ENCODE peak calls at places on chromosomes 6 and 20, in ten cellular contexts. One of them, this sample, is unnamed.

GRCh38 chr6:90610671-90611542 is 24.0 kb upstream of the MAP3K7 start:
- DNase-seq in choroid plexus epithelial cell: peak; percentile 26
- DNase-seq in mucosa of descending colon: peak; percentile 44
- DNase-seq in pancreas: peak; percentile 9
- DNase-seq in A549: peak; percentile 0
- DNase-seq in cardiac muscle cell: peak; percentile 61
- DNase-seq in RWPE1: peak; percentile 12
- DNase-seq in HFF-Myc: no peak
- DNase-seq in psoas muscle: peak; percentile 35
- DNase-seq in GM06990: peak; percentile 45
- DNase-seq in this sample: peak; percentile 58

GRCh38 chr6:64084201-64084663 is 448.6 kb downstream of the PHF3 start:
- DNase-seq in A549: peak; percentile 1
- DNase-seq in mucosa of descending colon: no peak
- DNase-seq in pancreas: no peak
- DNase-seq in RWPE1: no peak
- DNase-seq in choroid plexus epithelial cell: no peak
- DNase-seq in GM06990: no peak
- DNase-seq in cardiac muscle cell: no peak
- DNase-seq in psoas muscle: no peak
- DNase-seq in HFF-Myc: no peak
- DNase-seq in this sample: no peak

GRCh38 chr20:35463455-35464300 is 8.3 kb downstream of the CEP250 start:
- DNase-seq in GM06990: no peak
- DNase-seq in mucosa of descending colon: no peak
- DNase-seq in A549: peak; percentile 74
- DNase-seq in choroid plexus epithelial cell: peak; percentile 89
- DNase-seq in RWPE1: peak; percentile 73
- DNase-seq in cardiac muscle cell: peak; percentile 81
- DNase-seq in HFF-Myc: peak; percentile 54
- DNase-seq in psoas muscle: no peak
- DNase-seq in pancreas: peak; percentile 62
- DNase-seq in this sample: no peak

GRCh38 chr6:166194885-166195860 is 27.5 kb upstream of the TBXT start:
- DNase-seq in choroid plexus epithelial cell: no peak
- DNase-seq in mucosa of descending colon: no peak
- DNase-seq in A549: no peak
- DNase-seq in HFF-Myc: no peak
- DNase-seq in GM06990: no peak
- DNase-seq in pancreas: no peak
- DNase-seq in psoas muscle: no peak
- DNase-seq in RWPE1: no peak
- DNase-seq in cardiac muscle cell: peak; percentile 31
- DNase-seq in this sample: no peak

GRCh38 chr6:119536666-119537065 is 187.1 kb upstream of the MAN1A1 start:
- DNase-seq in HFF-Myc: no peak
- DNase-seq in choroid plexus epithelial cell: no peak
- DNase-seq in A549: no peak
- DNase-seq in GM06990: no peak
- DNase-seq in cardiac muscle cell: no peak
- DNase-seq in mucosa of descending colon: no peak
- DNase-seq in psoas muscle: no peak
- DNase-seq in RWPE1: no peak
- DNase-seq in pancreas: no peak
- DNase-seq in this sample: no peak

GRCh38 chr6:93165850-93166249 is 253.5 kb downstream of the EPHA7 start:
- DNase-seq in choroid plexus epithelial cell: no peak
- DNase-seq in RWPE1: no peak
- DNase-seq in GM06990: no peak
- DNase-seq in A549: no peak
- DNase-seq in pancreas: no peak
- DNase-seq in HFF-Myc: no peak
- DNase-seq in mucosa of descending colon: no peak
- DNase-seq in cardiac muscle cell: no peak
- DNase-seq in psoas muscle: no peak
- DNase-seq in this sample: no peak

GRCh38 chr6:2909718-2910117 is 6.6 kb upstream of the SERPINB9 start:
- DNase-seq in mucosa of descending colon: no peak
- DNase-seq in GM06990: no peak
- DNase-seq in RWPE1: no peak
- DNase-seq in cardiac muscle cell: no peak
- DNase-seq in psoas muscle: no peak
- DNase-seq in choroid plexus epithelial cell: peak; percentile 46
- DNase-seq in HFF-Myc: no peak
- DNase-seq in A549: no peak
- DNase-seq in pancreas: no peak
- DNase-seq in this sample: no peak

GRCh38 chr6:1438471-1438881 is 49.1 kb downstream of the FOXF2 start:
- DNase-seq in choroid plexus epithelial cell: no peak
- DNase-seq in cardiac muscle cell: no peak
- DNase-seq in GM06990: no peak
- DNase-seq in mucosa of descending colon: no peak
- DNase-seq in pancreas: no peak
- DNase-seq in HFF-Myc: no peak
- DNase-seq in psoas muscle: no peak
- DNase-seq in A549: no peak
- DNase-seq in RWPE1: no peak
- DNase-seq in this sample: no peak

GRCh38 chr6:47633141-47633540 is 65.2 kb upstream of the ADGRF4 start:
- DNase-seq in A549: peak; percentile 21
- DNase-seq in GM06990: no peak
- DNase-seq in pancreas: no peak
- DNase-seq in psoas muscle: no peak
- DNase-seq in choroid plexus epithelial cell: peak; percentile 26
- DNase-seq in HFF-Myc: no peak
- DNase-seq in cardiac muscle cell: peak; percentile 29
- DNase-seq in mucosa of descending colon: no peak
- DNase-seq in RWPE1: peak; percentile 24
- DNase-seq in this sample: no peak
- TF ChIP-seq CTCF in A549: peak; percentile 21
- TF ChIP-seq CTCF in GM06990: no peak
- TF ChIP-seq CTCF in pancreas: no peak
- TF ChIP-seq CTCF in psoas muscle: no peak
- TF ChIP-seq CTCF in choroid plexus epithelial cell: peak; percentile 13
- TF ChIP-seq CTCF in HFF-Myc: no peak
- TF ChIP-seq CTCF in cardiac muscle cell: no peak
- TF ChIP-seq CTCF in mucosa of descending colon: no peak
- TF ChIP-seq CTCF in RWPE1: no peak
- TF ChIP-seq CTCF in this sample: no peak

DNA sequence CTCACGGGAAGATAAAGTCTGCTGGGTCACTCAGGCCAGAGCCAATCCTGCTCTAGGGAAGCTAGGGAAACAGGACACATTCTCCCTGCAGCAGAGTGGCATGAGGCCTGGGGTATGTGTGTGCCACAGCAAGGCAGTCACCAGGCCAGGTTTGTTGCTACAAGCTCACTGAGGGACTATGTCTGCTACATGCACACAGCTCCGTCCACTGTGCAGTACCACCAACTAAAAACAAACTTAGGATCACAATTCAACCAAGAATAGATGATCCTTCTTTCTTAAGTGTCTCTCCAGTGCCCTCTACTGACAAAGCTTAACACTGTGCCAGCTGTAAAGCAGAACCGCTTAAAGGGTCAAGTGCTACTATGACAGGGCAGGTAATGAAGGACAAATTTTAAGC is 192.5 kb downstream of the PTPRK start:
- DNase-seq in RWPE1: no peak
- DNase-seq in GM06990: peak; percentile 10
- DNase-seq in HFF-Myc: no peak
- DNase-seq in choroid plexus epithelial cell: peak; percentile 48
- DNase-seq in A549: peak; percentile 19
- DNase-seq in cardiac muscle cell: peak; percentile 14
- DNase-seq in psoas muscle: no peak
- DNase-seq in mucosa of descending colon: peak; percentile 12
- DNase-seq in pancreas: peak; percentile 9
- DNase-seq in this sample: no peak
- TF ChIP-seq CTCF in RWPE1: no peak
- TF ChIP-seq CTCF in GM06990: peak; percentile 77
- TF ChIP-seq CTCF in HFF-Myc: peak; percentile 38
- TF ChIP-seq CTCF in choroid plexus epithelial cell: peak; percentile 48
- TF ChIP-seq CTCF in A549: peak; percentile 17
- TF ChIP-seq CTCF in cardiac muscle cell: peak; percentile 60
- TF ChIP-seq CTCF in psoas muscle: peak; percentile 36
- TF ChIP-seq CTCF in mucosa of descending colon: peak; percentile 25
- TF ChIP-seq CTCF in pancreas: no peak
- TF ChIP-seq CTCF in this sample: no peak

GRCh38 chr6:26056583-26057350 is 30.5 kb upstream of the HFE start:
- DNase-seq in psoas muscle: no peak
- DNase-seq in GM06990: peak; percentile 46
- DNase-seq in choroid plexus epithelial cell: peak; percentile 40
- DNase-seq in A549: peak; percentile 42
- DNase-seq in pancreas: no peak
- DNase-seq in mucosa of descending colon: peak; percentile 50
- DNase-seq in cardiac muscle cell: peak; percentile 23
- DNase-seq in RWPE1: no peak
- DNase-seq in HFF-Myc: no peak
- DNase-seq in this sample: no peak

GRCh38 chr6:26055670-26056582 is 31.3 kb upstream of the HFE start:
- DNase-seq in cardiac muscle cell: peak; percentile 90
- DNase-seq in GM06990: peak; percentile 97
- DNase-seq in mucosa of descending colon: peak; percentile 95
- DNase-seq in RWPE1: peak; percentile 93
- DNase-seq in pancreas: peak; percentile 90
- DNase-seq in choroid plexus epithelial cell: peak; percentile 95
- DNase-seq in A549: peak; percentile 87
- DNase-seq in HFF-Myc: peak; percentile 80
- DNase-seq in psoas muscle: peak; percentile 86
- DNase-seq in this sample: peak; percentile 43

GRCh38 chr6:26054659-26054936 is 32.6 kb upstream of the HFE start:
- DNase-seq in A549: no peak
- DNase-seq in GM06990: no peak
- DNase-seq in choroid plexus epithelial cell: no peak
- DNase-seq in pancreas: no peak
- DNase-seq in RWPE1: no peak
- DNase-seq in HFF-Myc: no peak
- DNase-seq in psoas muscle: no peak
- DNase-seq in mucosa of descending colon: no peak
- DNase-seq in cardiac muscle cell: no peak
- DNase-seq in this sample: no peak

GRCh38 chr6:26053929-26054658 is 33.1 kb upstream of the HFE start:
- DNase-seq in pancreas: no peak
- DNase-seq in mucosa of descending colon: no peak
- DNase-seq in GM06990: no peak
- DNase-seq in A549: peak; percentile 28
- DNase-seq in cardiac muscle cell: no peak
- DNase-seq in HFF-Myc: no peak
- DNase-seq in psoas muscle: no peak
- DNase-seq in RWPE1: no peak
- DNase-seq in choroid plexus epithelial cell: peak; percentile 47
- DNase-seq in this sample: no peak

DNA sequence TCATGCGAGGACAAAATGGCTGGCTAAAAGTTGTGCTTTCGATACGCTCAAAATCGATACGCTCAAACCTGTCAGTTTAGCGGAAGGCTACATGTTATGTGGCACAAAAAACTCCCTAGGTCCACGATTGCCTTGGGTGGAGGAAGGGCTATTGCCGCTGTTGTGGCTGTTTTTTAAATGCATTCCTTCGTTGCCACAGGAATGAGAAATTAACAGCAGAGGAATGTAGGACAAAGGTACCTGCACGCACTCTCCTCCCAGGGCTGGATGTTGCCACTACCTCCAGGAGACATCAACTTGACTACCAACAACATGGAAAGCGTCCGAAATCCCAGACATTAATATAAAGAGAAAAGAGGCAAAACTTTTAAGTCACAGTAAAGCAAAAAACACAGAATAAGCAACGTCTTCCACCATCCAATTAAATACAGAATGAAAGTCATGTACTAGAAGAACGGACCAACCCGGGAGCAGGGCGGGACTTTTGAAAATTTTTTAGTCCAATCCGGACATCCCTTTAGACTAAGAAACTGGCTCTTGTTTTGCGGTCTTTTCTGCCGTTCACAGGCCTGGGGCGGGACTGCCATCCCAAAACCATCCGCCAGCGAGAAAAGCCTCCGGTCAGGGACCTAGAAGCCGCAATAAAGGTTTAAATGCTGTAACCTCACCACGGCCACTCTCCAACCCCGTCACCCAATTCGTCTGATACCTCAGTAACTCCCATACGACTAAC is 32.1 kb upstream of the HFE start:
- DNase-seq in mucosa of descending colon: peak; percentile 87
- DNase-seq in HFF-Myc: peak; percentile 92
- DNase-seq in choroid plexus epithelial cell: peak; percentile 98
- DNase-seq in GM06990: peak; percentile 87
- DNase-seq in RWPE1: peak; percentile 86
- DNase-seq in psoas muscle: peak; percentile 80
- DNase-seq in pancreas: peak; percentile 83
- DNase-seq in A549: peak; percentile 91
- DNase-seq in cardiac muscle cell: peak; percentile 93
- DNase-seq in this sample: peak; percentile 82
- TF ChIP-seq CTCF in mucosa of descending colon: no peak
- TF ChIP-seq CTCF in HFF-Myc: no peak
- TF ChIP-seq CTCF in choroid plexus epithelial cell: peak; percentile 30
- TF ChIP-seq CTCF in GM06990: no peak
- TF ChIP-seq CTCF in RWPE1: no peak
- TF ChIP-seq CTCF in psoas muscle: no peak
- TF ChIP-seq CTCF in pancreas: no peak
- TF ChIP-seq CTCF in A549: no peak
- TF ChIP-seq CTCF in cardiac muscle cell: no peak
- TF ChIP-seq CTCF in this sample: no peak

GRCh38 chr6:49923826-49924225 is 40.1 kb downstream of the DEFB114 start:
- DNase-seq in RWPE1: no peak
- DNase-seq in pancreas: no peak
- DNase-seq in A549: no peak
- DNase-seq in GM06990: no peak
- DNase-seq in HFF-Myc: no peak
- DNase-seq in psoas muscle: no peak
- DNase-seq in cardiac muscle cell: peak; percentile 53
- DNase-seq in choroid plexus epithelial cell: no peak
- DNase-seq in mucosa of descending colon: no peak
- DNase-seq in this sample: no peak

GRCh38 chr6:49919935-49920644 is 43.9 kb downstream of the DEFB114 start:
- DNase-seq in GM06990: no peak
- DNase-seq in cardiac muscle cell: no peak
- DNase-seq in A549: no peak
- DNase-seq in mucosa of descending colon: no peak
- DNase-seq in RWPE1: no peak
- DNase-seq in psoas muscle: no peak
- DNase-seq in HFF-Myc: no peak
- DNase-seq in choroid plexus epithelial cell: no peak
- DNase-seq in pancreas: no peak
- DNase-seq in this sample: no peak

GRCh38 chr6:49915035-49915434 is 48.7 kb upstream of the CRISP1 start:
- DNase-seq in choroid plexus epithelial cell: no peak
- DNase-seq in pancreas: no peak
- DNase-seq in GM06990: no peak
- DNase-seq in mucosa of descending colon: no peak
- DNase-seq in A549: no peak
- DNase-seq in RWPE1: no peak
- DNase-seq in HFF-Myc: no peak
- DNase-seq in psoas muscle: peak; percentile 34
- DNase-seq in cardiac muscle cell: peak; percentile 87
- DNase-seq in this sample: no peak

GRCh38 chr6:49919261-49919660 is 44.7 kb downstream of the DEFB114 start:
- DNase-seq in psoas muscle: no peak
- DNase-seq in GM06990: no peak
- DNase-seq in RWPE1: no peak
- DNase-seq in mucosa of descending colon: no peak
- DNase-seq in cardiac muscle cell: no peak
- DNase-seq in pancreas: no peak
- DNase-seq in A549: no peak
- DNase-seq in HFF-Myc: no peak
- DNase-seq in choroid plexus epithelial cell: no peak
- DNase-seq in this sample: no peak

DNA sequence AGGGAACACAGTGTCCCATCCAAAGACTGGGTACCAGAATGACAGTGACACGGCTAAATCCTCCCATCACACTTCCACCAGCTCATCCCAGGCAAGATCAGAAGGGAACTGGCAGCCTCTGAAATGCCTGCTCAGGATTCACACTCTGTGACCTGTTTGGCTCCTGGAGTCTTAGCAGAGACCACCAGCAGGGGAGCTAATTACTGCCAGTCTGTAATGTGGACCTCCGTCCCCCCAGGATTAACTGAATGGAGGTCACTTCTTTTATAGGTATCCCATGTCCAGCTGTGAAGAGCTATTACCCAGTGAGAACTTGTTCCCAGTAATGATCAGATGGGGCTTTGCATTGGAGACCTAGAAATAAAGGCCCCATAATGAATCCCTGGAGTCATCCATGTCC is 45.2 kb downstream of the DEFB114 start:
- DNase-seq in choroid plexus epithelial cell: no peak
- DNase-seq in GM06990: no peak
- DNase-seq in pancreas: no peak
- DNase-seq in HFF-Myc: no peak
- DNase-seq in psoas muscle: no peak
- DNase-seq in mucosa of descending colon: no peak
- DNase-seq in RWPE1: no peak
- DNase-seq in cardiac muscle cell: no peak
- DNase-seq in A549: no peak
- DNase-seq in this sample: no peak
- TF ChIP-seq CTCF in choroid plexus epithelial cell: no peak
- TF ChIP-seq CTCF in GM06990: no peak
- TF ChIP-seq CTCF in pancreas: no peak
- TF ChIP-seq CTCF in HFF-Myc: no peak
- TF ChIP-seq CTCF in psoas muscle: no peak
- TF ChIP-seq CTCF in mucosa of descending colon: no peak
- TF ChIP-seq CTCF in RWPE1: no peak
- TF ChIP-seq CTCF in cardiac muscle cell: no peak
- TF ChIP-seq CTCF in A549: no peak
- TF ChIP-seq CTCF in this sample: no peak

This sample was measured in mesothelial cell of epicardium.